ENCODE peak calls at places on chromosomes 1 and 21, in nine cellular contexts. W is PC-3, N is endodermal cell, R is brain microvascular endothelial cell, L is A673, S is fibroblast of lung, H is GM20000, X is AG04450, F is fibroblast of mammary gland. B is an unnamed sample.

GRCh38 chr1:208203127-208203847 is 40.9 kb downstream of the PLXNA2 start:
- DNase-seq in W (peak), N (no peak), R (peak), L (peak), S (peak), H (no peak), X (no peak), F (peak), B (peak)

GRCh38 chr1:227893696-227894305 is 53.9 kb downstream of the WNT9A start:
- DNase-seq in W (no peak), N (peak), R (no peak), L (no peak), S (no peak), H (no peak), X (no peak), F (no peak), B (no peak)

GRCh38 chr1:53329183-53329544 is 1.3 kb upstream of the LRP8 start:
- DNase-seq in W (no peak), N (no peak), R (no peak), L (no peak), S (no peak), H (no peak), X (no peak), F (no peak), B (no peak)

GRCh38 chr1:48236716-48237470 is 14.4 kb downstream of the SLC5A9 start:
- DNase-seq in W (peak), N (peak), R (peak), L (peak), S (peak), H (peak), X (no peak), F (peak), B (peak)

GRCh38 chr1:42041031-42041430 is 112.2 kb upstream of the GUCA2B start:
- DNase-seq in W (no peak), N (no peak), R (no peak), L (no peak), S (no peak), H (no peak), X (no peak), F (no peak), B (no peak)

GRCh38 chr1:67834246-67834877 is 1.1 kb upstream of the GNG12 start:
- DNase-seq in W (no peak), N (no peak), R (no peak), L (no peak), S (no peak), H (no peak), X (no peak), F (no peak), B (peak)

GRCh38 chr1:198829948-198830347 is 191.1 kb downstream of the PTPRC start:
- DNase-seq in W (no peak), N (peak), R (no peak), L (peak), S (peak), H (no peak), X (no peak), F (peak), B (peak)

GRCh38 chr1:66676616-66677298 is 75.5 kb upstream of the DYNLT5 start:
- DNase-seq in W (no peak), N (no peak), R (peak), L (no peak), S (peak), H (no peak), X (no peak), F (peak), B (peak)

GRCh38 chr1:84773195-84773594 is 82.9 kb upstream of the SSX2IP start:
- DNase-seq in W (peak), N (no peak), R (no peak), L (no peak), S (no peak), H (no peak), X (no peak), F (no peak), B (peak)

GRCh38 chr1:228339766-228340685 is 66.6 kb downstream of the TRIM11 start:
- DNase-seq in W (no peak), N (peak), R (no peak), L (no peak), S (no peak), H (no peak), X (no peak), F (no peak), B (no peak)

GRCh38 chr1:150516616-150517015 is 1.1 kb downstream of the FALEC start:
- DNase-seq in W (no peak), N (no peak), R (no peak), L (peak), S (no peak), H (peak), X (no peak), F (peak), B (peak)

GRCh38 chr1:208557046-208557445 is 312.9 kb upstream of the PLXNA2 start:
- DNase-seq in W (no peak), N (no peak), R (no peak), L (no peak), S (no peak), H (no peak), X (no peak), F (no peak), B (no peak)

GRCh38 chr1:186626533-186626932 is 53.7 kb downstream of the PTGS2 start:
- DNase-seq in W (no peak), N (no peak), R (peak), L (no peak), S (no peak), H (no peak), X (no peak), F (no peak), B (no peak)

GRCh38 chr1:19988269-19989006 is 9.0 kb upstream of the PLA2G2A start:
- DNase-seq in W (no peak), N (no peak), R (no peak), L (no peak), S (no peak), H (no peak), X (no peak), F (no peak), B (no peak)

GRCh38 chr1:42844592-42845140 is 1.7 kb upstream of the ZNF691 start:
- DNase-seq in W (no peak), N (no peak), R (no peak), L (no peak), S (no peak), H (no peak), X (no peak), F (peak), B (peak)

GRCh38 chr1:167518331-167518700 is at the start of gene CD247:
- DNase-seq in W (no peak), N (no peak), R (no peak), L (no peak), S (no peak), H (peak), X (no peak), F (no peak), B (no peak)

GRCh38 chr1:25474439-25475047 is 43.8 kb downstream of the MACO1 start:
- DNase-seq in W (no peak), N (no peak), R (no peak), L (no peak), S (no peak), H (no peak), X (no peak), F (no peak), B (no peak)

GRCh38 chr1:77126309-77126708 is 92.9 kb downstream of the PIGK start:
- DNase-seq in W (peak), N (peak), R (peak), L (peak), S (peak), H (peak), X (peak), F (peak), B (peak)

GRCh38 chr1:24442764-24443163 is 27.2 kb downstream of the NIPAL3 start:
- DNase-seq in W (no peak), N (no peak), R (no peak), L (no peak), S (peak), H (no peak), X (no peak), F (peak), B (no peak)

GRCh38 chr1:23481026-23481597 is 2.9 kb downstream of the ASAP3 start:
- DNase-seq in W (no peak), N (no peak), R (no peak), L (no peak), S (no peak), H (no peak), X (no peak), F (no peak), B (no peak)

GRCh38 chr21:19607983-19608668 is 1204.5 kb upstream of the TMPRSS15 start:
- DNase-seq in W (no peak), N (no peak), R (no peak), L (no peak), S (no peak), H (no peak), X (no peak), F (no peak), B (no peak)

GRCh38 chr1:228059536-228060457 is 22.7 kb upstream of the ARF1 start:
- DNase-seq in W (peak), N (peak), R (no peak), L (peak), S (peak), H (peak), X (no peak), F (peak), B (peak)

GRCh38 chr1:73635021-73635420 is 563.0 kb downstream of the LRRIQ3 start:
- DNase-seq in W (peak), N (no peak), R (no peak), L (peak), S (no peak), H (no peak), X (no peak), F (no peak), B (peak)

GRCh38 chr1:240475832-240476231 is 136.1 kb downstream of the GREM2 start:
- DNase-seq in W (no peak), N (no peak), R (no peak), L (no peak), S (no peak), H (no peak), X (no peak), F (no peak), B (no peak)

GRCh38 chr1:174367892-174368291 is 79.9 kb upstream of the GPR52 start:
- DNase-seq in W (no peak), N (no peak), R (no peak), L (no peak), S (no peak), H (no peak), X (no peak), F (no peak), B (no peak)

GRCh38 chr21:46051821-46052675 is 45.9 kb upstream of the COL6A2 start:
- DNase-seq in W (no peak), N (no peak), R (no peak), L (no peak), S (no peak), H (no peak), X (no peak), F (no peak), B (no peak)

GRCh38 chr1:220642285-220642684 is 47.9 kb upstream of the C1orf115 start:
- DNase-seq in W (no peak), N (no peak), R (no peak), L (no peak), S (no peak), H (no peak), X (no peak), F (no peak), B (no peak)

GRCh38 chr1:28719332-28719619 is 17.5 kb upstream of the YTHDF2 start:
- DNase-seq in W (no peak), N (no peak), R (no peak), L (no peak), S (no peak), H (no peak), X (no peak), F (no peak), B (no peak)

GRCh38 chr1:183609313-183609712 is 19.1 kb upstream of the NCF2 start:
- DNase-seq in W (peak), N (peak), R (peak), L (peak), S (peak), H (peak), X (no peak), F (peak), B (peak)

GRCh38 chr1:39438002-39438401 is 53.4 kb upstream of the BMP8A start:
- DNase-seq in W (no peak), N (no peak), R (no peak), L (no peak), S (no peak), H (no peak), X (no peak), F (no peak), B (no peak)

GRCh38 chr1:19057784-19058475 is 101.5 kb upstream of the IFFO2 start:
- DNase-seq in W (no peak), N (no peak), R (no peak), L (no peak), S (no peak), H (no peak), X (no peak), F (no peak), B (no peak)

GRCh38 chr1:6513296-6513928 is 21.9 kb upstream of the PLEKHG5 start:
- DNase-seq in W (no peak), N (no peak), R (no peak), L (no peak), S (no peak), H (no peak), X (no peak), F (no peak), B (peak)

GRCh38 chr1:37763791-37764741 is 854 bp downstream of the EPHA10 start:
- DNase-seq in W (no peak), N (peak), R (peak), L (peak), S (peak), H (peak), X (peak), F (peak), B (peak)

GRCh38 chr1:32240140-32240951 is 6.7 kb upstream of the FAM167B start:
- DNase-seq in W (peak), N (peak), R (no peak), L (peak), S (peak), H (peak), X (no peak), F (no peak), B (peak)

GRCh38 chr1:20850021-20850420 is 62.9 kb upstream of the HP1BP3 start:
- DNase-seq in W (no peak), N (no peak), R (no peak), L (no peak), S (no peak), H (no peak), X (no peak), F (no peak), B (no peak)

GRCh38 chr1:7108251-7108650 is 323.0 kb downstream of the CAMTA1 start:
- DNase-seq in W (no peak), N (no peak), R (no peak), L (no peak), S (no peak), H (no peak), X (no peak), F (no peak), B (peak)

GRCh38 chr1:31954607-31955283 is 16.6 kb upstream of the PTP4A2 start:
- DNase-seq in W (peak), N (peak), R (peak), L (peak), S (peak), H (no peak), X (peak), F (peak), B (peak)

GRCh38 chr1:24094554-24094953 is 17.4 kb downstream of the MYOM3 start:
- DNase-seq in W (no peak), N (no peak), R (no peak), L (no peak), S (no peak), H (no peak), X (no peak), F (no peak), B (no peak)

GRCh38 chr1:27005166-27005530 is 7.5 kb downstream of the TENT5B start:
- DNase-seq in W (no peak), N (no peak), R (no peak), L (no peak), S (no peak), H (no peak), X (no peak), F (no peak), B (no peak)

DNA sequence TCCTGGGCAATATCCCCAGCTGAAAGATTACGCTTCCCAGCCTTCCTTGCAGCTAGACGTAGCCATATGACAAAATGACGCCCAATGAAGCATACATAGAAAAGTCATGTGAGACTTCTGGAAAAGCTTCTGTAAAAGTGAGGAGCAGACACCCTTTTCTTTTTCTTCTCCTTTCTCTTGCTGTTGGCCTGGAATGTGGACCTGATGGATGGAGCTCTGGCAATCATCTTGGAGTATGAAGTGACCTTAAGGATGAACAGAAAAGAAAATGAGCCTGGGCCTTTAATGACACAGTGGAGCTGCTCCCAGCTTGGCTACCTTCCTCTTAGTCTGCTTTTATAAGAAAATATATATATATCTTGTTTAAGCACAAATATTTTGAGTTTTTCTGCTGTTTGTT is 24.8 kb downstream of the BATF3 start:
- DNase-seq in W (no peak), N (peak), R (no peak), L (no peak), S (no peak), H (no peak), X (no peak), F (no peak), B (no peak)
- TF ChIP-seq CTCF in W (no peak), N (no peak), R (no peak), L (no peak), S (no peak), H (no peak), X (no peak), F (no peak), B (no peak)

DNA sequence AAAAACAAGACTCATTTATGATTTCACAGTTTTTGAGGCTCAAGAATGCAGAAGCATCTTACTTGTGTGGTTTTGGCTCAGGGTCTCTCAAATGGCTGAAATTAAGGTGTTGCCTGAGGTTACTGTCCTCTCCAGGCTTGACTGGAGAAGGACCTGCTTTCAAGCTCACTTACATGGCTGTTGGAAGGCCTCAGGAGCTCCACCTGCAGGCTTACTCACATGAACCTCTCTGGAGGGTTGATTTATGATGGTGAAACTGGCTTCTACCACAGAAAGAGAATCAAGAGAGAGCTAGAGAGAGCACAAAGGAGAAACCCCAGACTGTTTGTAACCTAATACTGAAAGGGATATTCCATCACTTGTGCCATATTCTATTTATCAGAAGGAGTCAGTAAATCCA is 6.2 kb upstream of the KCNK2 start:
- DNase-seq in W (peak), N (peak), R (peak), L (peak), S (peak), H (peak), X (no peak), F (peak), B (peak)
- TF ChIP-seq CTCF in W (peak), N (peak), R (peak), L (peak), S (peak), H (peak), X (peak), F (peak), B (peak)

GRCh38 chr1:170537798-170538503 is 6.0 kb downstream of the GORAB start:
- DNase-seq in W (no peak), N (no peak), R (peak), L (no peak), S (peak), H (no peak), X (no peak), F (peak), B (peak)
- TF ChIP-seq CTCF in W (no peak), N (no peak), R (no peak), L (no peak), S (no peak), H (no peak), X (no peak), F (no peak), B (no peak)

GRCh38 chr1:169797281-169797680 is 2.6 kb upstream of the METTL18 start:
- DNase-seq in W (no peak), N (no peak), R (no peak), L (no peak), S (no peak), H (no peak), X (no peak), F (no peak), B (no peak)

GRCh38 chr1:169793730-169794129 is 977 bp downstream of the METTL18 start:
- DNase-seq in W (no peak), N (no peak), R (no peak), L (no peak), S (no peak), H (no peak), X (no peak), F (no peak), B (no peak)

GRCh38 chr1:169796411-169796810 is 1.7 kb upstream of the METTL18 start:
- DNase-seq in W (no peak), N (no peak), R (no peak), L (no peak), S (no peak), H (no peak), X (no peak), F (no peak), B (no peak)

GRCh38 chr1:169795687-169796086 is 980 bp upstream of the METTL18 start:
- DNase-seq in W (no peak), N (no peak), R (no peak), L (peak), S (no peak), H (no peak), X (no peak), F (peak), B (peak)

DNA sequence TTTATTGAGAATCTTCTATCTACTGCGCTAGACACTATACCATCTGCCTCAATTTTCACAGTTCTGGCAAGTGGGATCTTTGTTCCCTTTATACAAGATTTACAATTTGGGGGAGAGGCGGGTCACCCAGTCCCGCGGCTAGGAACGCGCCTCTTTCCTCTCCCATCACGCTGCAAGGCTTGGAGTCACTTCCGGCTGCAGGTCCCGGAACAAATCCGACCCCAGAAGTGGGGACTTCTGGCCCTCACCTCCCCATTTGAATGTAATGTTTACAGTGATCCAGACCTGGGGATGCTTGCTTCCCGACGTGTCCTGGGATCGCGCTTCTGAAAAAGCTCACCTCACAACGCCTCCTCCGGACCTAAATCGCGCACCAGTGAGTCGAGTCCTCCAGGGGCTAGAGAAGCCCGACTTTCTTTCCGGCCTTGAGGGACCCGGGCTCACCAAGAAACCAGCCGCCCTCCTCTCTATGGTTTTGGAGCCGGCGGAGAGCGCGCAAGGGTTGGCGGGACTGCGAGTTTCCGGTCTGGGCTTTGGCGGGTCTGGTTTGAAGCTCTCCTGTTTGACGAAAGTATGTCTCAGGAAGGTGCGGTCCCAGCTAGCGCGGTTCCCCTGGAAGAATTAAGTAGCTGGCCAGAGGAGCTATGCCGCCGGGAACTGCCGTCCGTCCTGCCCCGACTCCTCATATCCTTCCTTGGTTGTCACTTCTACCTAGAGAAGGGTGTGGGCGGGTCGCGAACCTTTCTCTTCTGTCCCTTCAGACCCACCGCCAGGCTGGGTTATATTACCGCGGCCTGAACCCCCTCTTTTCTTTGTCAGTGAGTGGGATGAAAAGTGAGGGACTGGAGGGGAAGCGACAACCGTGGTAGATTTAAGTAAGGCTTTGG is at the start of gene METTL18:
- DNase-seq in W (peak), N (peak), R (peak), L (peak), S (peak), H (peak), X (peak), F (peak), B (peak)
- TF ChIP-seq CTCF in W (no peak), N (no peak), R (peak), L (peak), S (no peak), H (no peak), X (no peak), F (no peak), B (no peak)

GRCh38 chr1:36400825-36401601 is 3.3 kb upstream of the LSM10 start:
- DNase-seq in W (no peak), N (peak), R (peak), L (peak), S (peak), H (peak), X (no peak), F (peak), B (no peak)
- TF ChIP-seq CTCF in W (no peak), N (no peak), R (no peak), L (no peak), S (no peak), H (no peak), X (no peak), F (no peak), B (no peak)